ENCODE peak calls at places on chromosomes 13 and 19, in eight cellular contexts. C, G, S, R, H, Z, F and M are unnamed samples. For H3K9me3, the result is how much of the 10 kb centered on the place peaks cover.

GRCh38 chr13:25446261-25446660 is 74.5 kb downstream of the ATP8A2 start:
- DNase-seq in R (no peak), S (no peak), G (no peak), Z (no peak), C (no peak), H (no peak), F (no peak), M (no peak)

GRCh38 chr19:49749771-49750170 is 13.3 kb downstream of the TSKS start:
- DNase-seq in F (no peak), S (peak), C (no peak), H (no peak), Z (no peak), G (no peak), R (no peak), M (no peak)

GRCh38 chr13:57825066-57825465 is 193.5 kb downstream of the PCDH17 start:
- DNase-seq in S (no peak), G (no peak), H (no peak), F (no peak), Z (no peak), R (no peak), C (no peak), M (no peak)

GRCh38 chr13:100473087-100473486 is 115.5 kb downstream of the GGACT start:
- DNase-seq in H (no peak), R (no peak), S (no peak), Z (no peak), C (no peak), G (no peak), F (no peak), M (no peak)

GRCh38 chr13:19910336-19911072 is 47.1 kb upstream of the ZMYM5 start:
- DNase-seq in G (no peak), Z (no peak), H (no peak), R (no peak), C (no peak), S (peak), F (no peak), M (no peak)

GRCh38 chr19:46844067-46844489 is 6.6 kb downstream of the AP2S1 start:
- DNase-seq in G (no peak), Z (no peak), S (no peak), C (no peak), F (no peak), R (peak), H (no peak), M (peak)

GRCh38 chr19:5913739-5914357 is at the start of gene CAPS:
- DNase-seq in S (peak), F (no peak), C (peak), G (no peak), R (no peak), H (peak), Z (no peak), M (no peak)

GRCh38 chr19:46000497-46001246 is 5.4 kb downstream of the CCDC61 start:
- DNase-seq in S (no peak), Z (peak), R (peak), G (no peak), C (peak), H (peak), F (peak), M (peak)

GRCh38 chr13:31427151-31427867 is 227.5 kb downstream of the B3GLCT start:
- DNase-seq in Z (no peak), R (no peak), C (no peak), S (no peak), F (no peak), H (no peak), G (no peak), M (no peak)

DNA sequence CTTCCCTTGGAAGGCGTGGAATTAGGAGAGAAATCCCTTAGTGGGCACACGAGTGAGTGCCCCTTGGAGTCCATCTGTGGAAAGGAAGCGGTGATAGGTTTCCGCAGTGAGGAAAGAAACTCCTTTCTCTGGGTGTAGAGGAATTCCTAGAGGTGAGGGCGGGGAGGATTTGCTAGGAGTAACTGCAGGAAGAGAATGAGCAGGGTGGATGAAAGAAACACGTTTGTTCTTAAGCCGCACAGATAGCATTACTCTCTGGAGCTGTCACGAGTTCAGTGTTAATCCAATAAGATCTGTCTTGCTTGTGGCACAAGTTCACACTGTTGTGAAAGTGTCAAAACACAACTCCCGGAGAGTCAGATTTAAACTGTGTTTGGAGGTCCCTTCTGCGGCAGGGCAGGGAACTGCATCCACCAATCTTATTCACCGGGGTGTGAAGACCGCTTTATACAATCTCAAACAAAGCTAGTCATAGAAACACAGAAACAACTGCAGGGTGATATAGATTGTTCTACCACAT is 1.2 kb downstream of the KL start:
- DNase-seq in F (no peak), G (no peak), H (no peak), Z (peak), R (no peak), C (no peak), S (peak), M (peak)
- TF ChIP-seq POLR2A in F (peak), G (no peak), H (no peak), Z (peak), R (no peak), C (no peak), S (no peak), M (no peak)

DNA sequence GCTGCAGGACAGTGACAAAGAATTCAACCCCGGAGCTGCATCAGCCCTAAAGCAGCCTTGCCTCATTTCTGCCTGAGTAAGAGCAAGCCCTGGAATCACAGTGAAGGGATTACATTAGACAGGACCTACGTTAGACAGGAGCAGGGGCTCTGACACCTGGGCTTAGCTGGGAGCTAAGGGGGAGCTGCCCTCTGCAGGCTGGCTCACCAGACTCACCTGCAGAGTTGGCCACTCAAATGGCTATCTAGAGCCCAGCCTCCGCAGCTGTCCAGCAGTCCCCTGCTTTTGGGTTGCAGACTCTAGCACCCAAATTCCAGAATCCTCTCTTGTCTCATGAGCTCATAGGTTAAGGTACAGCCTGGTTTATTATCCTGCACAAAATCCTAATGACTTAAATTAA is 569.7 kb downstream of the UQCRFS1 start:
- DNase-seq in C (no peak), S (no peak), H (no peak), G (no peak), Z (no peak), R (no peak), F (no peak), M (no peak)
- H3K9me3 ChIP-seq in C (under half), S (under half), H (under half), G (under half), Z (under half), R (under half), F (under half), M (under half)

DNA sequence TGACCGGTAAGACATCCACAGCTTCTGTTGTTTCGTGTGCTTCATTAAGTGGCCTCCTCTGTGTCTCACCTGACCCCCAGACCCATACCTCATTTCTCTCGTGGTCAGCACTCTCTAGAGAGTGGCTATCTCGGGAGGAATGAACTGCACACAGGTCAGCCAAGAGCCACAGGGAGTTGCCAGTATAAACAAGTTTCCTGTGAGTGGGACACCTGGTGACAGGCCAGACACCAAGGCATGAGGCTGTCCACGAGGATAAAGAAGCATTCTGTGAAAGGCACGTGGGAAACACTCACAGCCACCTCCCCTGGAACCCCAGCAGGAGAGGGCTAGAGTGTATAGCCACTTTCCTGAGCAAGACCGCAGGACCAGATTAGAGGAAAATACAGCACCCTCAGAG is 115.8 kb downstream of the NUFIP1 start:
- DNase-seq in G (no peak), H (peak), F (no peak), S (no peak), C (no peak), Z (no peak), R (no peak), M (no peak)
- H3K27ac ChIP-seq in G (no peak), H (peak), F (no peak), S (no peak), C (no peak), Z (no peak), R (no peak), M (no peak)

DNA sequence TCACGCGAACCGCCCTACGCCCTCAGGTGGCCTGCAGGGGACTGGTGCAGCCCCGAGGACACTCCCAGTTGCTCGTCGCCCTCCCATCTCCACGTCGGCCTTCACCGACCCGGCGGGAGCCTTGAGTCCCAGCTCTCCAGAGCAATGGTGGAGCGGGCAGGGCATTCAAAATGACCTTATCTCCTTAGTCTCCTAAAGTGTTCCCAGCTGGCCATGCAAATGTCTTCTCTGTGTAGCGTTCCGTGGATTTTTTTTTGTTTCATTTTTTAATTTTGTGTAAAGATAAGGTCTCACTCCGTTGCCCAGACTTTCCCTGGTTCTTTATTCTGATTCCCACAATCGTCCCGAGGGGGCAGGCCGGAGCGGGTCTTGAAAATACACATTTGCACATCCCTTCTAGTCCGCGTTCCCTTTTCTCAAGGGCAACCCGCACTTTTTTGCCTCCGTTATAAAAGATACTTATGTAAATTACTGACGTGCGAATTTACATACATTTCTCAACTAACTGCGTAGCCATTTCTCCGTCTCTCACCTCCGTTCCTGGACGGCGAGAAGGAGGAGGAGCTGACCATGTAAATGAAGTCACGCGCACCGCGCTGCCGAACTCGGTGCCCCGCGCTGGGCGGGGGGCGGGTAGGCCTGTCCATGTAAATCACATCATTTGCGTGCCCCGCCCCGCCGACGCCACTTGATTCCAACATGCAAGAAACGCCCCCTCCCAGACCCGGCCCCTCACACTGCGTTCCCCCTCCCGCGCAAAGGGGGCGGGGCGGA is 581 bp upstream of the EGLN2 start:
- DNase-seq in S (peak), C (peak), Z (peak), G (peak), R (peak), F (peak), H (peak), M (peak)
- TF ChIP-seq POLR2A in S (no peak), C (peak), Z (peak), G (peak), R (no peak), F (peak), H (peak), M (peak)

DNA sequence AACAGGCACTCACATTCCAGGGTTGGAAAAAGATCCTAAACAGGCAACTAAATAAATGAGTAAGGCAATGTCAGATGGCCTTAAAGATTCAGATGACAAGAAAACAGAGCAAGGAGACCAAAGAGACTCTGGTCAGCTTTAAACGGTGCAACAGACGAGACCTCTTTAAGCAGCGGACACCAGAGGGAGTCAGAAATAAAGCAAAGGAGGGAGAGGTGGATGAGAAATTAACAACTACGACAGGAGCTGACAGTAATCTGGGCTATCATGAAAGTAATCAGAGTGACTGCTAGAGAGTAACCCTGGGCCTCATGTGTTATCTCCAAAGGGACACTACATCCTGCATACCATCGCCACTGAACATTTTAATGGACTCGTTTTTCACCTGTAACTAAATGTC is 1.1 kb downstream of the ZNF550 start:
- DNase-seq in S (peak), G (no peak), Z (no peak), F (no peak), H (no peak), R (no peak), C (no peak), M (no peak)
- H3K9me3 ChIP-seq in S (under half), G (under half), Z (under half), F (under half), H (under half), R (under half), C (under half), M (under half)

GRCh38 chr19:8595651-8596050 is 14.9 kb downstream of the ADAMTS10 start:
- DNase-seq in H (no peak), C (no peak), Z (no peak), S (no peak), G (peak), R (no peak), F (no peak), M (no peak)
- H3K27ac ChIP-seq in H (no peak), C (no peak), Z (no peak), S (no peak), G (no peak), R (no peak), F (no peak), M (no peak)

GRCh38 chr19:42074513-42075363 is 1.2 kb upstream of the ZNF574 start:
- DNase-seq in G (peak), R (peak), H (peak), Z (peak), C (peak), S (no peak), F (peak), M (no peak)
- TF ChIP-seq POLR2A in G (no peak), R (no peak), H (no peak), Z (no peak), C (no peak), S (no peak), F (no peak), M (no peak)